ENCODE peak calls at places on chromosome 21, in four cellular contexts. Q is SIG-M5; K is CD8-positive, alpha-beta memory T cell; B is T-cell. P is an unnamed sample.

GRCh38 chr21:41369105-41369914 is 7.5 kb downstream of the MX2 start:
- DNase-seq in Q (no peak), K (peak), B (peak), P (peak)

GRCh38 chr21:29238052-29238966 is 60.4 kb upstream of the BACH1 start:
- DNase-seq in Q (no peak), K (no peak), B (no peak), P (no peak)

GRCh38 chr21:42694751-42695150 is 41.3 kb downstream of the PDE9A start:
- DNase-seq in Q (no peak), K (no peak), B (no peak), P (no peak)

GRCh38 chr21:25934771-25935224 is 200.0 kb downstream of the GABPA start:
- DNase-seq in Q (no peak), K (no peak), B (no peak), P (no peak)

GRCh38 chr21:46111857-46112730 is 14.2 kb downstream of the COL6A2 start:
- DNase-seq in Q (no peak), K (peak), B (no peak), P (no peak)

GRCh38 chr21:33198346-33199135 is 31.2 kb upstream of the IFNAR2 start:
- DNase-seq in Q (peak), K (no peak), B (no peak), P (no peak)

GRCh38 chr21:26715878-26716506 is 129.2 kb downstream of the ADAMTS1 start:
- DNase-seq in Q (no peak), K (no peak), B (no peak), P (no peak)

GRCh38 chr21:36706482-36706852 is 7.6 kb downstream of the SIM2 start:
- DNase-seq in Q (no peak), K (no peak), B (no peak), P (no peak)

GRCh38 chr21:24897883-24898282 is 709.4 kb downstream of the MRPL39 start:
- DNase-seq in Q (no peak), K (no peak), B (no peak), P (no peak)

GRCh38 chr21:42392731-42393442 is 3.0 kb downstream of the TMPRSS3 start:
- DNase-seq in Q (no peak), K (no peak), B (no peak), P (no peak)